ENCODE peak calls at places on chromosomes 5 and 9, in nine cellular contexts. One of them, this sample, is unnamed.

GRCh38 chr9:79073201-79073600 is 498.6 kb upstream of the TLE4 start:
- DNase-seq in tibial nerve: no peak
- DNase-seq in ovary: no peak
- DNase-seq in sigmoid colon: no peak
- DNase-seq in K562: no peak
- DNase-seq in A549: no peak
- DNase-seq in transverse colon: no peak
- DNase-seq in H1: no peak
- DNase-seq in HepG2: no peak
- DNase-seq in this sample: no peak

GRCh38 chr9:97703437-97704326 is 6.5 kb upstream of the XPA start:
- DNase-seq in H1: no peak
- DNase-seq in transverse colon: no peak
- DNase-seq in A549: peak
- DNase-seq in ovary: no peak
- DNase-seq in K562: peak
- DNase-seq in tibial nerve: no peak
- DNase-seq in sigmoid colon: no peak
- DNase-seq in HepG2: peak
- DNase-seq in this sample: no peak

GRCh38 chr5:149563461-149563860 is 12.2 kb upstream of the CSNK1A1 start:
- DNase-seq in tibial nerve: no peak
- DNase-seq in H1: no peak
- DNase-seq in ovary: no peak
- DNase-seq in transverse colon: no peak
- DNase-seq in HepG2: no peak
- DNase-seq in A549: no peak
- DNase-seq in sigmoid colon: no peak
- DNase-seq in K562: no peak
- DNase-seq in this sample: no peak

GRCh38 chr5:142179776-142180387 is 71.3 kb downstream of the NDFIP1 start:
- DNase-seq in HepG2: no peak
- DNase-seq in K562: no peak
- DNase-seq in A549: no peak
- DNase-seq in tibial nerve: no peak
- DNase-seq in transverse colon: peak
- DNase-seq in H1: no peak
- DNase-seq in ovary: no peak
- DNase-seq in sigmoid colon: peak
- DNase-seq in this sample: peak

GRCh38 chr9:112555091-112555643 is 68.5 kb downstream of the KIAA1958 start:
- DNase-seq in H1: no peak
- DNase-seq in sigmoid colon: no peak
- DNase-seq in tibial nerve: no peak
- DNase-seq in K562: no peak
- DNase-seq in HepG2: no peak
- DNase-seq in ovary: no peak
- DNase-seq in transverse colon: no peak
- DNase-seq in A549: no peak
- DNase-seq in this sample: no peak

GRCh38 chr9:70382709-70383605 is 31.5 kb downstream of the KLF9 start:
- DNase-seq in H1: no peak
- DNase-seq in sigmoid colon: no peak
- DNase-seq in K562: no peak
- DNase-seq in ovary: no peak
- DNase-seq in tibial nerve: no peak
- DNase-seq in A549: no peak
- DNase-seq in HepG2: no peak
- DNase-seq in transverse colon: no peak
- DNase-seq in this sample: no peak

GRCh38 chr5:72988769-72989168 is 32.9 kb downstream of the FCHO2 start:
- DNase-seq in sigmoid colon: no peak
- DNase-seq in ovary: no peak
- DNase-seq in HepG2: no peak
- DNase-seq in transverse colon: no peak
- DNase-seq in H1: no peak
- DNase-seq in tibial nerve: no peak
- DNase-seq in K562: peak
- DNase-seq in A549: no peak
- DNase-seq in this sample: no peak

GRCh38 chr9:14281136-14281795 is 32.7 kb downstream of the NFIB start:
- DNase-seq in sigmoid colon: no peak
- DNase-seq in ovary: no peak
- DNase-seq in transverse colon: no peak
- DNase-seq in H1: no peak
- DNase-seq in K562: no peak
- DNase-seq in A549: no peak
- DNase-seq in tibial nerve: no peak
- DNase-seq in HepG2: no peak
- DNase-seq in this sample: no peak

GRCh38 chr5:33010851-33011250 is 299.7 kb downstream of the NPR3 start:
- DNase-seq in K562: no peak
- DNase-seq in A549: no peak
- DNase-seq in transverse colon: no peak
- DNase-seq in HepG2: no peak
- DNase-seq in tibial nerve: no peak
- DNase-seq in H1: no peak
- DNase-seq in ovary: no peak
- DNase-seq in sigmoid colon: no peak
- DNase-seq in this sample: no peak

GRCh38 chr5:32099486-32100035 is 74.6 kb downstream of the GOLPH3 start:
- DNase-seq in A549: no peak
- DNase-seq in HepG2: no peak
- DNase-seq in H1: no peak
- DNase-seq in sigmoid colon: no peak
- DNase-seq in tibial nerve: no peak
- DNase-seq in K562: no peak
- DNase-seq in transverse colon: no peak
- DNase-seq in ovary: no peak
- DNase-seq in this sample: no peak

GRCh38 chr9:96176901-96177718 is 124.9 kb downstream of the HSD17B3 start:
- DNase-seq in K562: no peak
- DNase-seq in tibial nerve: no peak
- DNase-seq in H1: no peak
- DNase-seq in transverse colon: peak
- DNase-seq in ovary: no peak
- DNase-seq in sigmoid colon: no peak
- DNase-seq in HepG2: no peak
- DNase-seq in A549: no peak
- DNase-seq in this sample: no peak

GRCh38 chr9:137427454-137428310 is 4.5 kb downstream of the NOXA1 start:
- DNase-seq in tibial nerve: no peak
- DNase-seq in K562: no peak
- DNase-seq in sigmoid colon: no peak
- DNase-seq in HepG2: no peak
- DNase-seq in H1: no peak
- DNase-seq in transverse colon: no peak
- DNase-seq in ovary: no peak
- DNase-seq in A549: no peak
- DNase-seq in this sample: peak

GRCh38 chr5:9851458-9851857 is 221.3 kb upstream of the TAS2R1 start:
- DNase-seq in H1: no peak
- DNase-seq in HepG2: no peak
- DNase-seq in tibial nerve: peak
- DNase-seq in K562: peak
- DNase-seq in sigmoid colon: no peak
- DNase-seq in transverse colon: no peak
- DNase-seq in ovary: no peak
- DNase-seq in A549: peak
- DNase-seq in this sample: no peak

GRCh38 chr5:131747180-131748105 is 49.4 kb downstream of the FNIP1 start:
- DNase-seq in ovary: no peak
- DNase-seq in K562: peak
- DNase-seq in H1: no peak
- DNase-seq in HepG2: no peak
- DNase-seq in sigmoid colon: no peak
- DNase-seq in tibial nerve: no peak
- DNase-seq in A549: no peak
- DNase-seq in transverse colon: no peak
- DNase-seq in this sample: no peak

GRCh38 chr5:95007953-95008596 is 276.8 kb downstream of the MCTP1 start:
- DNase-seq in transverse colon: no peak
- DNase-seq in ovary: no peak
- DNase-seq in K562: no peak
- DNase-seq in tibial nerve: no peak
- DNase-seq in HepG2: no peak
- DNase-seq in sigmoid colon: no peak
- DNase-seq in A549: no peak
- DNase-seq in H1: no peak
- DNase-seq in this sample: no peak

GRCh38 chr5:95009812-95010211 is 275.1 kb downstream of the MCTP1 start:
- DNase-seq in tibial nerve: no peak
- DNase-seq in ovary: no peak
- DNase-seq in H1: no peak
- DNase-seq in K562: no peak
- DNase-seq in transverse colon: no peak
- DNase-seq in A549: no peak
- DNase-seq in sigmoid colon: no peak
- DNase-seq in HepG2: no peak
- DNase-seq in this sample: no peak

DNA sequence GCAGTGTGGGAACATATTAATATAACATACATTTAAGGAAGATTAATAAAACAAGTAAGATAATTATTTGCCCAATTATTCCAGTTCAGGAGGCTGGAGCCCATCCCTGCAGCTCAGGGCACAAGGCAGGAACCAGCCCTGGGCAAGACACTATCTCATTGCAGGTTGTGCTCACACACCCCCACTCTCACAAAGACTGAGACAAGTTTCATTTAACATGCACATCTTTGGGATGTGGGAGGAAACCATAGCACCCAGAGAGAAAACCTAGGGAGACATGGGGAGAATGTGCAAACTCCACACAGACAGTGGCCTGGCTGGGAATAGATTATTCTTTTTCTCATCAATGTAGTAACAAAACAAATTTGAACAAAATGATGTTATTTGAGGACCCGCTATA is 279.1 kb downstream of the MCTP1 start:
- DNase-seq in ovary: no peak
- DNase-seq in A549: no peak
- DNase-seq in H1: no peak
- DNase-seq in tibial nerve: no peak
- DNase-seq in K562: no peak
- DNase-seq in sigmoid colon: no peak
- DNase-seq in transverse colon: no peak
- DNase-seq in HepG2: no peak
- DNase-seq in this sample: no peak
- TF ChIP-seq CTCF in ovary: no peak
- TF ChIP-seq CTCF in A549: no peak
- TF ChIP-seq CTCF in H1: no peak
- TF ChIP-seq CTCF in tibial nerve: no peak
- TF ChIP-seq CTCF in K562: no peak
- TF ChIP-seq CTCF in sigmoid colon: no peak
- TF ChIP-seq CTCF in transverse colon: no peak
- TF ChIP-seq CTCF in HepG2: no peak
- TF ChIP-seq CTCF in this sample: no peak

GRCh38 chr9:92650296-92650695 is 19.6 kb downstream of the IPPK start:
- DNase-seq in H1: no peak
- DNase-seq in sigmoid colon: no peak
- DNase-seq in ovary: peak
- DNase-seq in A549: no peak
- DNase-seq in HepG2: no peak
- DNase-seq in K562: no peak
- DNase-seq in transverse colon: no peak
- DNase-seq in tibial nerve: no peak
- DNase-seq in this sample: no peak
- H3K27ac ChIP-seq in H1: no peak
- H3K27ac ChIP-seq in sigmoid colon: peak
- H3K27ac ChIP-seq in ovary: peak
- H3K27ac ChIP-seq in A549: no peak
- H3K27ac ChIP-seq in HepG2: no peak
- H3K27ac ChIP-seq in K562: no peak
- H3K27ac ChIP-seq in transverse colon: peak
- H3K27ac ChIP-seq in tibial nerve: no peak
- H3K27ac ChIP-seq in this sample: peak

GRCh38 chr9:129983891-129984290 is 59.1 kb downstream of the FNBP1 start:
- DNase-seq in tibial nerve: no peak
- DNase-seq in K562: no peak
- DNase-seq in H1: no peak
- DNase-seq in sigmoid colon: peak
- DNase-seq in transverse colon: no peak
- DNase-seq in ovary: no peak
- DNase-seq in A549: no peak
- DNase-seq in HepG2: no peak
- DNase-seq in this sample: no peak
- TF ChIP-seq EP300 in tibial nerve: no peak
- TF ChIP-seq EP300 in K562: no peak
- TF ChIP-seq EP300 in H1: no peak
- TF ChIP-seq EP300 in sigmoid colon: no peak
- TF ChIP-seq EP300 in transverse colon: no peak
- TF ChIP-seq EP300 in ovary: no peak
- TF ChIP-seq EP300 in A549: no peak
- TF ChIP-seq EP300 in HepG2: no peak
- TF ChIP-seq EP300 in this sample: no peak

GRCh38 chr5:22850981-22851380 is 2.2 kb downstream of the CDH12 start:
- DNase-seq in H1: no peak
- DNase-seq in transverse colon: no peak
- DNase-seq in A549: no peak
- DNase-seq in tibial nerve: no peak
- DNase-seq in ovary: no peak
- DNase-seq in K562: no peak
- DNase-seq in HepG2: no peak
- DNase-seq in sigmoid colon: no peak
- DNase-seq in this sample: no peak

GRCh38 chr5:22855824-22856223 is 2.7 kb upstream of the CDH12 start:
- DNase-seq in sigmoid colon: no peak
- DNase-seq in H1: no peak
- DNase-seq in K562: no peak
- DNase-seq in tibial nerve: no peak
- DNase-seq in HepG2: no peak
- DNase-seq in A549: no peak
- DNase-seq in transverse colon: no peak
- DNase-seq in ovary: no peak
- DNase-seq in this sample: no peak

DNA sequence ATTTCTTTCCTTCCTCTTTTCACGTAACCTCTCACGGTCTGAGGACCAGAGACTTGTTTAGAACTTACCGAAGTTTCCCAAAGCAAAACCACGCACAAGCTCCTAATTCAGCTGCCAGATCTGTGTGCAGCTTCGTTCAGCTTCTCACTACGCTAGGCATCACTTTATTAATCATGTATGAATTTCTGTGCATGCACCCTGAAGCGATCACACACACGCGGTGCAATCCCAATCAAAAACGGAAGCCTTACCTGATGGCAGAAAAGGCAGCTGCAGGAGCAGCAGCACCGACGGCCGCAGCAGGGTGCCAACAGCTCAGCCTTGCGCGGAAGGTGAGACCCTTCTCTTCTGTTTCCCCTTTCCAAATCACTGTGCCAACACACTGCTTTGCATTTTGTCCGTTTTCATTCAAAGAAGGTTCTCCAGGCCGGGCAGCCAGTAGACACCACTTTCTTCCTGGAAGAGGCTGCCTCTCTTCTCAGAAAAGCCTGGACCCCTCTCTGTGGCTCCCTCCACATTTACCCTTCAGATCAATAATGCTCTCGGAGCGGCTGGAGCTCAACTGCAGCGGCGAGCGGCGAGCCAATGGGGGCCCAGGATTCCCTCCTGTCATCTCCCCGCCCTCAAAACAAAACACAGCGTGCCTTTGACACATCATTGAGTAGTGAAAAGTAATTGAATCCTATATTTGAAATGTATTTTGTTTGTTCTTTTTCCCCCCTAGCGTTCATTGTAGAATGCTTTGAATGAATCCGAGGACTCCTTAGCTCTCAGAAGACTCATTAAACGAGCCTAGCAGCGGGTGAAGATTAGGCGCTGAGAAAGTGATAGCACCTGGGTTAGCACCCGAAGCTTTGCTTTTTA is at the start of gene CDH12:
- DNase-seq in transverse colon: no peak
- DNase-seq in ovary: no peak
- DNase-seq in K562: no peak
- DNase-seq in H1: no peak
- DNase-seq in A549: no peak
- DNase-seq in HepG2: no peak
- DNase-seq in sigmoid colon: no peak
- DNase-seq in tibial nerve: no peak
- DNase-seq in this sample: no peak
- TF ChIP-seq CTCF in transverse colon: no peak
- TF ChIP-seq CTCF in ovary: no peak
- TF ChIP-seq CTCF in K562: no peak
- TF ChIP-seq CTCF in H1: no peak
- TF ChIP-seq CTCF in A549: no peak
- TF ChIP-seq CTCF in HepG2: no peak
- TF ChIP-seq CTCF in sigmoid colon: no peak
- TF ChIP-seq CTCF in tibial nerve: no peak
- TF ChIP-seq CTCF in this sample: no peak

This sample was measured in suprapubic skin.